ENCODE peak calls at places on chromosomes 16 and 17, in ten cellular contexts. U is activated T-helper 1 cell treated with anti-CD3 and anti-CD28 coated beads, Interleukin-2, amount 50 U/mL, for 16 hours; E is activated T-cell treated with anti-CD3 and anti-CD28 coated beads, Interleukin-2, amount 50 U/mL, for 24 hours; F is CD8-positive, alpha-beta T cell; A is fibroblast of the aortic adventitia; S is neural progenitor cell; O is IMR-90; T is stimulated activated CD4-positive, alpha-beta T cell treated with anti-CD3 and anti-CD28 coated beads, Interleukin-4, amount 100 ng/mL, for 24 hours; I is hypothalamus; B is stimulated activated CD8-positive, alpha-beta memory T cell treated with anti-CD3 and anti-CD28 coated beads, Interleukin-4, amount 100 ng/mL, for 4 hours. K is an unnamed sample.

GRCh38 chr16:79653337-79654000 is 52.9 kb upstream of the MAF start:
- DNase-seq in U (no peak), E (no peak), F (no peak), A (no peak), S (no peak), O (no peak), T (no peak), I (peak), B (no peak), K (no peak)

GRCh38 chr16:64751906-64752305 is 370.0 kb downstream of the CDH11 start:
- DNase-seq in U (no peak), E (no peak), F (no peak), A (peak), S (no peak), O (peak), T (no peak), I (no peak), B (no peak), K (no peak)

GRCh38 chr16:57801098-57801855 is 1.0 kb downstream of the KIFC3 start:
- DNase-seq in U (no peak), E (no peak), F (no peak), A (peak), S (peak), O (peak), T (no peak), I (no peak), B (no peak), K (no peak)

GRCh38 chr16:78428193-78428592 is 328.7 kb downstream of the WWOX start:
- DNase-seq in U (no peak), E (no peak), F (no peak), A (no peak), S (no peak), O (no peak), T (no peak), I (no peak), B (no peak), K (no peak)

GRCh38 chr17:45877467-45877866 is 16.9 kb upstream of the MAPT start:
- DNase-seq in U (no peak), E (no peak), F (no peak), A (no peak), S (no peak), O (no peak), T (no peak), I (no peak), B (no peak), K (no peak)

GRCh38 chr16:57764341-57765159 is 29.0 kb downstream of the KATNB1 start:
- DNase-seq in U (no peak), E (peak), F (peak), A (peak), S (peak), O (peak), T (no peak), I (no peak), B (no peak), K (peak)

GRCh38 chr17:5587431-5588032 is 3.2 kb upstream of the NLRP1 start:
- DNase-seq in U (no peak), E (no peak), F (peak), A (peak), S (peak), O (peak), T (peak), I (no peak), B (no peak), K (no peak)

GRCh38 chr17:17472333-17472920 is 4.4 kb upstream of the MED9 start:
- DNase-seq in U (no peak), E (no peak), F (no peak), A (no peak), S (peak), O (no peak), T (no peak), I (no peak), B (no peak), K (no peak)

GRCh38 chr16:8682551-8683259 is 8.3 kb downstream of the ABAT start:
- DNase-seq in U (no peak), E (no peak), F (no peak), A (no peak), S (no peak), O (no peak), T (no peak), I (no peak), B (no peak), K (no peak)

GRCh38 chr17:61065263-61065773 is 334.3 kb upstream of the TBX2 start:
- DNase-seq in U (no peak), E (no peak), F (no peak), A (peak), S (no peak), O (peak), T (no peak), I (no peak), B (no peak), K (no peak)

GRCh38 chr17:8484465-8484864 is 48.8 kb downstream of the NDEL1 start:
- DNase-seq in U (no peak), E (no peak), F (no peak), A (no peak), S (no peak), O (no peak), T (no peak), I (no peak), B (no peak), K (no peak)

GRCh38 chr16:57357330-57358151 is 1.0 kb upstream of the CCL22 start:
- DNase-seq in U (no peak), E (no peak), F (no peak), A (no peak), S (no peak), O (no peak), T (no peak), I (no peak), B (no peak), K (no peak)

GRCh38 chr16:55835578-55835977 is 2.7 kb upstream of the CES1 start:
- DNase-seq in U (no peak), E (no peak), F (no peak), A (peak), S (no peak), O (no peak), T (no peak), I (no peak), B (no peak), K (no peak)

GRCh38 chr16:83818276-83818675 is 10.5 kb downstream of the HSBP1 start:
- DNase-seq in U (no peak), E (no peak), F (no peak), A (no peak), S (no peak), O (no peak), T (no peak), I (no peak), B (no peak), K (no peak)

GRCh38 chr16:719815-720506 is 985 bp upstream of the ANTKMT start:
- DNase-seq in U (no peak), E (no peak), F (no peak), A (no peak), S (no peak), O (no peak), T (no peak), I (no peak), B (no peak), K (no peak)

GRCh38 chr17:3575506-3575905 is 17.9 kb upstream of the TRPV3 start:
- DNase-seq in U (no peak), E (no peak), F (no peak), A (peak), S (no peak), O (peak), T (no peak), I (no peak), B (no peak), K (no peak)

GRCh38 chr17:72008236-72008874 is 112.5 kb upstream of the SOX9 start:
- DNase-seq in U (no peak), E (no peak), F (no peak), A (peak), S (no peak), O (peak), T (no peak), I (no peak), B (no peak), K (no peak)

GRCh38 chr17:6455321-6455705 is 11.1 kb downstream of the PIMREG start:
- DNase-seq in U (peak), E (peak), F (peak), A (no peak), S (peak), O (peak), T (peak), I (no peak), B (no peak), K (peak)

GRCh38 chr17:33267279-33267790 is 25.8 kb downstream of the ASIC2 start:
- DNase-seq in U (no peak), E (no peak), F (no peak), A (peak), S (no peak), O (peak), T (no peak), I (no peak), B (no peak), K (no peak)

GRCh38 chr16:2420035-2420434 is 9.2 kb upstream of the CCNF start:
- DNase-seq in U (no peak), E (no peak), F (no peak), A (peak), S (no peak), O (peak), T (no peak), I (no peak), B (no peak), K (no peak)

GRCh38 chr17:43905985-43906852 is 1.1 kb downstream of the MPP2 start:
- DNase-seq in U (peak), E (peak), F (peak), A (peak), S (peak), O (peak), T (no peak), I (peak), B (no peak), K (peak)

GRCh38 chr17:71441098-71441497 is 679.7 kb upstream of the SOX9 start:
- DNase-seq in U (no peak), E (no peak), F (no peak), A (peak), S (no peak), O (peak), T (no peak), I (no peak), B (no peak), K (no peak)

GRCh38 chr17:79574656-79575055 is 36.2 kb downstream of the RBFOX3 start:
- DNase-seq in U (no peak), E (no peak), F (no peak), A (no peak), S (no peak), O (no peak), T (no peak), I (no peak), B (no peak), K (no peak)

GRCh38 chr17:13601317-13601775 is 383 bp downstream of the HS3ST3A1 start:
- DNase-seq in U (no peak), E (peak), F (no peak), A (no peak), S (peak), O (no peak), T (no peak), I (no peak), B (no peak), K (peak)

GRCh38 chr17:59785091-59785799 is 77.8 kb downstream of the VMP1 start:
- DNase-seq in U (no peak), E (no peak), F (no peak), A (peak), S (no peak), O (no peak), T (peak), I (no peak), B (no peak), K (no peak)

GRCh38 chr17:72184805-72185204 is 64.0 kb downstream of the SOX9 start:
- DNase-seq in U (no peak), E (no peak), F (no peak), A (no peak), S (no peak), O (peak), T (no peak), I (no peak), B (no peak), K (no peak)

GRCh38 chr16:87366288-87366687 is 17.3 kb downstream of the FBXO31 start:
- DNase-seq in U (no peak), E (no peak), F (no peak), A (no peak), S (no peak), O (no peak), T (no peak), I (no peak), B (no peak), K (no peak)

GRCh38 chr16:87657621-87658192 is 55.4 kb downstream of the JPH3 start:
- DNase-seq in U (no peak), E (no peak), F (no peak), A (no peak), S (peak), O (no peak), T (no peak), I (no peak), B (no peak), K (peak)

GRCh38 chr16:2088759-2089358 is 41.1 kb downstream of the TSC2 start:
- DNase-seq in U (no peak), E (no peak), F (no peak), A (no peak), S (no peak), O (no peak), T (no peak), I (no peak), B (no peak), K (no peak)

GRCh38 chr16:19503461-19504075 is 18.3 kb downstream of the GDE1 start:
- DNase-seq in U (no peak), E (no peak), F (no peak), A (no peak), S (no peak), O (no peak), T (no peak), I (no peak), B (no peak), K (no peak)

GRCh38 chr17:74262601-74263000 is 11.4 kb upstream of the DNAI2 start:
- DNase-seq in U (no peak), E (no peak), F (no peak), A (no peak), S (no peak), O (no peak), T (no peak), I (no peak), B (no peak), K (no peak)

GRCh38 chr17:41026668-41027471 is at the start of gene KRTAP1-5:
- DNase-seq in U (no peak), E (no peak), F (no peak), A (peak), S (no peak), O (peak), T (no peak), I (no peak), B (no peak), K (no peak)

GRCh38 chr16:53043462-53043861 is 9.2 kb downstream of the CHD9NB start:
- DNase-seq in U (no peak), E (no peak), F (no peak), A (peak), S (peak), O (no peak), T (no peak), I (no peak), B (no peak), K (no peak)

GRCh38 chr17:38879878-38880727 is 10.2 kb downstream of the LASP1 start:
- DNase-seq in U (no peak), E (no peak), F (no peak), A (peak), S (peak), O (peak), T (no peak), I (no peak), B (no peak), K (peak)

GRCh38 chr16:2194166-2194834 is 2.1 kb downstream of the CASKIN1 start:
- DNase-seq in U (no peak), E (no peak), F (no peak), A (peak), S (peak), O (peak), T (no peak), I (no peak), B (no peak), K (no peak)

GRCh38 chr16:57185945-57186629 is at the start of the genes PSME3IP1 and RSPRY1:
- DNase-seq in U (peak), E (peak), F (peak), A (peak), S (peak), O (peak), T (peak), I (peak), B (peak), K (peak)

GRCh38 chr17:34235389-34236028 is 19.6 kb upstream of the CCL2 start:
- DNase-seq in U (no peak), E (no peak), F (no peak), A (peak), S (peak), O (peak), T (no peak), I (no peak), B (no peak), K (no peak)

GRCh38 chr17:80577876-80578275 is 33.2 kb downstream of the RPTOR start:
- DNase-seq in U (no peak), E (no peak), F (no peak), A (no peak), S (no peak), O (no peak), T (no peak), I (no peak), B (no peak), K (no peak)

GRCh38 chr17:78883533-78884131 is 19.4 kb downstream of the CEP295NL start:
- DNase-seq in U (no peak), E (no peak), F (no peak), A (peak), S (peak), O (peak), T (no peak), I (peak), B (no peak), K (no peak)

GRCh38 chr16:28100810-28101532 is 37.5 kb upstream of the GSG1L start:
- DNase-seq in U (no peak), E (no peak), F (no peak), A (no peak), S (no peak), O (no peak), T (no peak), I (no peak), B (no peak), K (no peak)

K was measured in WTC11.